ENCODE peak calls at places on chromosomes 13 and 19, in seven cellular contexts. Z, I, J, L, C, B and R are unnamed samples.

GRCh38 chr13:59960683-59961082 is 203.0 kb downstream of the DIAPH3 start:
- DNase-seq in J (no peak), L (no peak), C (no peak), Z (no peak), B (no peak), I (no peak), R (no peak)

GRCh38 chr19:10278935-10279334 is 7.8 kb upstream of the ICAM4 start:
- DNase-seq in I (no peak), C (no peak), J (no peak), B (no peak), L (no peak), Z (no peak), R (no peak)

GRCh38 chr19:31337007-31337914 is 12.0 kb downstream of the TSHZ3 start:
- DNase-seq in I (no peak), B (no peak), J (no peak), L (no peak), Z (no peak), C (no peak), R (no peak)

GRCh38 chr19:34328982-34329381 is 36.0 kb upstream of the GPI start:
- DNase-seq in Z (no peak), J (no peak), L (no peak), B (no peak), I (no peak), C (no peak), R (no peak)

GRCh38 chr19:3551808-3552095 is 5.6 kb downstream of the MFSD12 start:
- DNase-seq in B (no peak), I (no peak), C (no peak), J (no peak), Z (no peak), L (no peak), R (no peak)

GRCh38 chr19:11963566-11964355 is 1.1 kb upstream of the ZNF763 start:
- DNase-seq in I (no peak), J (peak), C (peak), B (peak), L (peak), Z (peak), R (peak)

GRCh38 chr13:95087746-95088305 is 213.4 kb downstream of the ABCC4 start:
- DNase-seq in C (no peak), I (no peak), J (no peak), B (peak), L (peak), Z (peak), R (no peak)

GRCh38 chr13:23175920-23176319 is 4.9 kb upstream of the SGCG start:
- DNase-seq in L (no peak), I (no peak), C (no peak), Z (peak), B (no peak), J (no peak), R (no peak)

GRCh38 chr13:47220453-47221150 is 323.7 kb upstream of the HTR2A start:
- DNase-seq in L (no peak), C (no peak), B (no peak), J (no peak), I (no peak), Z (no peak), R (no peak)
- TF ChIP-seq CTCF in L (no peak), C (no peak), B (no peak), J (no peak), I (no peak), Z (no peak), R (no peak)

GRCh38 chr13:52169839-52170238 is 10.4 kb upstream of the NEK3 start:
- DNase-seq in B (no peak), J (no peak), Z (no peak), I (no peak), C (no peak), L (no peak), R (no peak)

GRCh38 chr13:52177276-52177675 is 17.9 kb upstream of the NEK3 start:
- DNase-seq in C (no peak), I (no peak), L (no peak), B (no peak), Z (no peak), J (no peak), R (no peak)

GRCh38 chr13:52173373-52173772 is 14.0 kb upstream of the NEK3 start:
- DNase-seq in B (no peak), I (no peak), C (no peak), J (no peak), Z (no peak), L (no peak), R (no peak)
- TF ChIP-seq CTCF in B (no peak), I (no peak), C (no peak), J (no peak), Z (no peak), L (no peak), R (no peak)

DNA sequence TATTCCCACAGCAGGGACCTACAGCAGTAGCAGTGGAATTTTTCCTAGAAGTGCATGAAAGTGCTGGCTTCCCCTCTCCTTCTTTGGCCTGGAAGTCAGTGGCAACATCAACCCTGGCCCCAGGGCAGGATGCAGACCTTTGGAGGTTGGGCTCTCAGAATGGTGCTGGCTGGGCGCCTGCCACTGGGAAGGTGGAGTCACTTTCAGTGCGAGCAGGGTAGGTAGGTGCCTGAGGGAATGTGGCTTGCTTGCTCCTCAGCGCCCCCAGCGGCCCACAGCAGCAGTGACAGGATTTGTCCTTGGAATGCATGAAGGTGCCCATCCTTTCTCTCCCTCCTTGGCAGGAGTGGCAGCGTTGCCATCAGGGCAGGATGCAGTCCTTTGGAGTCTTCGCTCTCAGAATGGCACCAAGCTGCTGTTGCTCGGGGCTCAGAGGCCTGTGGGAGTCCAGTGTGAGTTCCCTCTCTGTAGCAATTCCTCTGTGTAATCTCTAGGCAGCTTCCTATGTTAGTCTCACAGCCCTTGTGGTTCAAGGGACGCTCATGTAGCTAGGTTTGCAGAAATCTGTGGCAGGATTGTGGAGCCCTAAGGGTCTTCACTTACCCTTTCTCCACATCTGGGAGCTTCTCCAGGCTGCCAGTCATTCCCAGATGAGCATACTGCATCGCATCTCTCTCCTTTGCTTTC is 354.4 kb upstream of the DACH1 start:
- DNase-seq in C (no peak), L (no peak), I (no peak), Z (peak), J (no peak), B (peak), R (no peak)
- TF ChIP-seq CTCF in C (no peak), L (peak), I (peak), Z (peak), J (no peak), B (peak), R (peak)

DNA sequence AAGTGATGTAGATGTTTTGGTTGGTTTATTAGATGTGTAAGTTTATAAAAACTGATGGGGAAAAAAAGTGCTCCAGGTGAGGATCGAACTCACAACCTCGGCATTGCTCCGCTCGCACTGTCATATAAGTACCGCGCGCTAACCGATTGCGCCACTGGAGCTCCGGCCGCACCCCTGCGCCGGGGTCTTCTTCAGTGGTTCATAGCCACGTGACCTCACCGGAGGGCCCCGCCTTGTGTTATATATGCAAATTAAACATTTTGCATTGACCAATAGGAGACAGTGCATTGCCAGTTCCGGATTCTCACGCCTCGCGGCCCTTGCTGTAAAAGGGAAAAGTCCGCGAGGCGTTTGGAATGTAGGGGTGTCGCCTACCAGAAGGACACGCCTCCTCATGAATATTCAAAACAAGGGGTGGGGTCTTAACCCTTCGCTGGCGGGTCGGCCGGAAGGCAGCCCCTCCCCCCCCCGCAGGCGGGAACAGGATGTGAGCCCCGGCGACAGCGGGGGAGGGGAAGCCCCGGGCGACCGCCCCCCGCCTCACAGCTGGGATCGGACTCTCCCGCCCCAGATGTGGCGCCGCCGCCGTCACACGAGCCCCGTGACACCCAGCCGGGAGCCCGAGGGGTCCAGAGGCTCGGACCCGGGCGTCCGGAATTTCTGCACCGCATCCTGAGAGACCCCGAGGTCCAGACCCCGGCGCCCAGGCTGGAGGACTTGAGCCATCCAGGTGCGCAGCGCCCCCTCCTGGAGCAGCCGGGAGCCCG is at the start of gene PLEKHG2:
- DNase-seq in Z (peak), B (peak), C (peak), I (peak), L (peak), J (peak), R (peak)
- TF ChIP-seq CTCF in Z (peak), B (peak), C (peak), I (peak), L (peak), J (no peak), R (peak)

DNA sequence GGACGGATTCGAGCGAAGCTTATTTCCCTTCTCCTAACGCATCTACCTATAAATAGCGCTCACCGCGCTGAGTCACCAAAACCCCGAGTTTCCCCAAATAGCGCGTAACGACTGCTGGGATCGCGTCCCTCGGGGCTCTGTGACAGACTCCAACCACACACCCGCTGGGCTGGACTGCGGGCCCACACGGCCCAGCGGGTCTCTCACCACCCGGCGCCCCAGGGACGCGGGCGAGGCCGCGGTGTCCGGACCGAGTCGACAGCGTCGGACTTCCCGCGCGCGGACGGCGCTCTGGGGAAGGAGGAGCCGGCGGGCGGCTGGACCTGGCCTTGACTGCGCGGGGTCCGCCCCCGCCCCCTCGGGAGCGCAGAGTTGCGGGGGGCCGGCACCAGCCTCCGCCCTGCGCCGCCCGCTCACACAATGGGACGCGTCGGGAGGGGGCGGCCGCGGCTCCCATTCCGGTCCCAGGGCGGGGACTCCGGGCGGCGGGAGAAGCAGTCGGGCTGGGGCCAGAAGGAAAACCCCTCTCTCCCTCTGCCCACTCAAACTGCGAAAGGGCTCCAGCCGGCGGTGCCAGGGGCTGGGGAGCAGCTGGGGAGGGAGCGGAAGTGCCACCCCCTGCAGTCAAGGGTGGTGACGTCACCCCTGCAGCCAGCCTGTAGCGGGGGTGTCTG is 108.8 kb downstream of the KCNRG start:
- DNase-seq in B (peak), J (peak), Z (peak), I (peak), C (peak), L (peak), R (no peak)
- TF ChIP-seq CTCF in B (no peak), J (no peak), Z (no peak), I (peak), C (no peak), L (no peak), R (no peak)

GRCh38 chr13:21233086-21233485 is 56.6 kb downstream of the MRPL57 start:
- DNase-seq in I (no peak), J (no peak), B (peak), L (no peak), C (no peak), Z (peak), R (no peak)
- TF ChIP-seq CTCF in I (no peak), J (no peak), B (no peak), L (no peak), C (no peak), Z (no peak), R (no peak)

GRCh38 chr19:45092747-45093678 is at the start of gene PPP1R37:
- DNase-seq in Z (peak), C (peak), B (peak), L (peak), I (peak), J (peak), R (peak)
- TF ChIP-seq CTCF in Z (peak), C (peak), B (no peak), L (no peak), I (peak), J (no peak), R (no peak)

GRCh38 chr19:53703361-53703760 is 71.6 kb downstream of the DPRX start:
- DNase-seq in Z (no peak), C (no peak), J (no peak), B (no peak), L (no peak), I (no peak), R (no peak)

GRCh38 chr19:53704011-53704410 is 72.2 kb downstream of the DPRX start:
- DNase-seq in B (no peak), C (no peak), L (no peak), Z (no peak), J (no peak), I (no peak), R (no peak)

DNA sequence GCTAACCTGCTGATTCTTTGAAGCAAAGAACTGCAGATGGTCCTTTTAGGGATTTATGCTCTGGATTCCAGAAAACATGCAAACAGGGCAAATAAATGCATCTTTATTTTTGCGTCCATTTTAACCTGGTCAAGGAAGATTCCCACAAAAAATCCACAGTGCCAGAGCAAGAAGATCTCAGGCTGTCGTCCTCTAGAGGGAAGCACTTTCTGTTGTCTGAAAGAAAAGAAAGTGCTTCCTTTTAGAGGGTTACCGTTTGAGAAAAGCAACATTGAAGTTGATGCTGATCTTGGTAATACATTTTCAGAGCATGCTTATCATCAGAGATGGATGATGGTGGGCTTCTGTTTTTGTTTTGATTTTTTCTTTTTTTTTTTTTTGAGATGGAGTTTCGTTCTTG is 75.5 kb downstream of the DPRX start:
- DNase-seq in Z (no peak), J (no peak), C (no peak), I (no peak), L (no peak), B (no peak), R (no peak)
- TF ChIP-seq CTCF in Z (no peak), J (no peak), C (no peak), I (no peak), L (no peak), B (no peak), R (no peak)

DNA sequence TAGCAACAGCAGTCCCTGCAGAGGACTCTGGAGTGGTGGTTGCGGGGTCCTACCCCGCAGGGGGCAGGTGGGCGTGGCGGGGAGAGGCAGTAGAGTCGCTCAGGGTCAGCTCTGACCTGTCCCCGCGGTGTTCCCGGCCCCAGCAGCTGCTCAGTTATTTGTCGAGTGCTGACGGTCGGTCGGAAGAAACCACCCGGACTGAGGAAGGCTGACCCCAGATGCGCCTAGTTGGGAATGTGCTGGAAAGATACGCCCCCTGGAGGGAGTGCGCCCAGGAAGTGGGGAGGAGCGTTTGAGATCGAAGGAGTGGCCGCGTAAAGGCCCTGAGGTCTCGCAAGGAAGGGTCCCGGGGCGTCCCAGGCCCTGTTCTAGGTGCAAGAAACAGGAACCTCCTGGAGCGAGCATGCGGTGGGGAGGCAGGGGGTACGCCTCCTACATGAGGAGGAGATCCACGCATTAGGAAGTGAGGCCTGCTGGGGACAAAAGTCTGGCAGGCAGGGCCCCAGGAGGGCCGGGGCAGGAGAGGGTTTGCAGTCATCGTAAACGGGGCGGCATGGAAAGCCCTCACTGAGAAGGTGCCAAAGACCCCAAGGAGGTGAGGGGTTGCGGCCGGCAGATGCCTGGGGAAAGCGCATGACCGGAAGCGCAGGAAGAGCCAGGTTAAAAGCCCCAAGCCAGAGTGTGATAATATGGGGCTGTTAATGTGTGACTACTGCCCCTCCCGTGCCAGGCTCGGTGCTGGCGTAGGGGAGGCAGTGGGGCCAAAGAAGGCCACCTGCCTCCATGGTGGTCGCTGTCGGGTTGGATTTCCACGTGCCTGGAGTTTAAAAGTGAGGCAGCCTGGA is 9.1 kb downstream of the CCDC8 start:
- DNase-seq in C (no peak), J (no peak), Z (peak), B (no peak), I (no peak), L (peak), R (no peak)
- TF ChIP-seq CTCF in C (no peak), J (no peak), Z (peak), B (no peak), I (peak), L (peak), R (no peak)